ENCODE peak calls at places on chromosomes 6 and 20, in four cellular contexts. One of them, this sample, is unnamed.
A peak's percentile ranks its signal among the peaks of the same experiment; 100 is the strongest.

GRCh38 chr6:74755196-74755595 is 450.7 kb downstream of the COL12A1 start:
- DNase-seq in ELR: no peak
- DNase-seq in activated CD4-positive, alpha-beta T cell treated with anti-CD3 and anti-CD28 coated beads, Interleukin-2, amount 10 ng/mL, durations not matched to agents 7 days and 5 days: no peak
- DNase-seq in mesothelial cell of epicardium: no peak
- DNase-seq in this sample: no peak

GRCh38 chr20:46122071-46122470 is 4.0 kb downstream of the CD40 start:
- DNase-seq in ELR: peak; percentile 79
- DNase-seq in mesothelial cell of epicardium: no peak
- DNase-seq in activated CD4-positive, alpha-beta T cell treated with anti-CD3 and anti-CD28 coated beads, Interleukin-2, amount 10 ng/mL, durations not matched to agents 7 days and 5 days: no peak
- DNase-seq in this sample: no peak

GRCh38 chr20:17749628-17749978 is 49.8 kb downstream of the BANF2 start:
- DNase-seq in ELR: no peak
- DNase-seq in activated CD4-positive, alpha-beta T cell treated with anti-CD3 and anti-CD28 coated beads, Interleukin-2, amount 10 ng/mL, durations not matched to agents 7 days and 5 days: no peak
- DNase-seq in mesothelial cell of epicardium: no peak
- DNase-seq in this sample: no peak

GRCh38 chr6:104686550-104687155 is 173.1 kb downstream of the HACE1 start:
- DNase-seq in activated CD4-positive, alpha-beta T cell treated with anti-CD3 and anti-CD28 coated beads, Interleukin-2, amount 10 ng/mL, durations not matched to agents 7 days and 5 days: no peak
- DNase-seq in ELR: no peak
- DNase-seq in mesothelial cell of epicardium: no peak
- DNase-seq in this sample: no peak

GRCh38 chr20:47360489-47361267 is 4.2 kb upstream of the ZMYND8 start:
- DNase-seq in activated CD4-positive, alpha-beta T cell treated with anti-CD3 and anti-CD28 coated beads, Interleukin-2, amount 10 ng/mL, durations not matched to agents 7 days and 5 days: no peak
- DNase-seq in mesothelial cell of epicardium: peak; percentile 81
- DNase-seq in ELR: peak; percentile 85
- DNase-seq in this sample: no peak

GRCh38 chr6:6686748-6687601 is 98.5 kb downstream of the LY86 start:
- DNase-seq in ELR: peak; percentile 82
- DNase-seq in activated CD4-positive, alpha-beta T cell treated with anti-CD3 and anti-CD28 coated beads, Interleukin-2, amount 10 ng/mL, durations not matched to agents 7 days and 5 days: no peak
- DNase-seq in mesothelial cell of epicardium: peak; percentile 94
- DNase-seq in this sample: no peak

GRCh38 chr20:63224272-63225081 is 8.5 kb upstream of the YTHDF1 start:
- DNase-seq in activated CD4-positive, alpha-beta T cell treated with anti-CD3 and anti-CD28 coated beads, Interleukin-2, amount 10 ng/mL, durations not matched to agents 7 days and 5 days: no peak
- DNase-seq in ELR: peak; percentile 65
- DNase-seq in mesothelial cell of epicardium: peak; percentile 56
- DNase-seq in this sample: no peak

GRCh38 chr6:142846459-142846831 is 98.5 kb downstream of the HIVEP2 start:
- DNase-seq in ELR: peak; percentile 80
- DNase-seq in mesothelial cell of epicardium: no peak
- DNase-seq in activated CD4-positive, alpha-beta T cell treated with anti-CD3 and anti-CD28 coated beads, Interleukin-2, amount 10 ng/mL, durations not matched to agents 7 days and 5 days: no peak
- DNase-seq in this sample: no peak

GRCh38 chr20:20130399-20130798 is 78.1 kb downstream of the CFAP61 start:
- DNase-seq in activated CD4-positive, alpha-beta T cell treated with anti-CD3 and anti-CD28 coated beads, Interleukin-2, amount 10 ng/mL, durations not matched to agents 7 days and 5 days: no peak
- DNase-seq in mesothelial cell of epicardium: no peak
- DNase-seq in ELR: peak; percentile 48
- DNase-seq in this sample: peak; percentile 6

GRCh38 chr6:30264731-30265130 is 51.5 kb upstream of the TRIM26 start:
- DNase-seq in activated CD4-positive, alpha-beta T cell treated with anti-CD3 and anti-CD28 coated beads, Interleukin-2, amount 10 ng/mL, durations not matched to agents 7 days and 5 days: no peak
- DNase-seq in mesothelial cell of epicardium: no peak
- DNase-seq in ELR: peak; percentile 24
- DNase-seq in this sample: no peak

GRCh38 chr6:148969679-148970078 is 222.8 kb downstream of the UST start:
- DNase-seq in mesothelial cell of epicardium: no peak
- DNase-seq in activated CD4-positive, alpha-beta T cell treated with anti-CD3 and anti-CD28 coated beads, Interleukin-2, amount 10 ng/mL, durations not matched to agents 7 days and 5 days: no peak
- DNase-seq in ELR: no peak
- DNase-seq in this sample: no peak

GRCh38 chr20:41387433-41387832 is 20.8 kb upstream of the EMILIN3 start:
- DNase-seq in activated CD4-positive, alpha-beta T cell treated with anti-CD3 and anti-CD28 coated beads, Interleukin-2, amount 10 ng/mL, durations not matched to agents 7 days and 5 days: no peak
- DNase-seq in mesothelial cell of epicardium: no peak
- DNase-seq in ELR: peak; percentile 33
- DNase-seq in this sample: no peak

GRCh38 chr6:45951771-45952529 is 63.7 kb downstream of the CLIC5 start:
- DNase-seq in ELR: no peak
- DNase-seq in mesothelial cell of epicardium: no peak
- DNase-seq in activated CD4-positive, alpha-beta T cell treated with anti-CD3 and anti-CD28 coated beads, Interleukin-2, amount 10 ng/mL, durations not matched to agents 7 days and 5 days: no peak
- DNase-seq in this sample: no peak

GRCh38 chr6:47743744-47744143 is 38.1 kb upstream of the OPN5 start:
- DNase-seq in activated CD4-positive, alpha-beta T cell treated with anti-CD3 and anti-CD28 coated beads, Interleukin-2, amount 10 ng/mL, durations not matched to agents 7 days and 5 days: no peak
- DNase-seq in mesothelial cell of epicardium: no peak
- DNase-seq in ELR: peak; percentile 15
- DNase-seq in this sample: no peak

GRCh38 chr20:63210011-63210605 is 5.8 kb downstream of the YTHDF1 start:
- DNase-seq in mesothelial cell of epicardium: no peak
- DNase-seq in activated CD4-positive, alpha-beta T cell treated with anti-CD3 and anti-CD28 coated beads, Interleukin-2, amount 10 ng/mL, durations not matched to agents 7 days and 5 days: no peak
- DNase-seq in ELR: no peak
- DNase-seq in this sample: no peak

GRCh38 chr6:150740453-150740852 is 125.0 kb upstream of the MTHFD1L start:
- DNase-seq in ELR: no peak
- DNase-seq in mesothelial cell of epicardium: no peak
- DNase-seq in activated CD4-positive, alpha-beta T cell treated with anti-CD3 and anti-CD28 coated beads, Interleukin-2, amount 10 ng/mL, durations not matched to agents 7 days and 5 days: no peak
- DNase-seq in this sample: no peak

GRCh38 chr20:37987602-37988290 is 45.5 kb downstream of the TTI1 start:
- DNase-seq in activated CD4-positive, alpha-beta T cell treated with anti-CD3 and anti-CD28 coated beads, Interleukin-2, amount 10 ng/mL, durations not matched to agents 7 days and 5 days: no peak
- DNase-seq in ELR: no peak
- DNase-seq in mesothelial cell of epicardium: peak; percentile 10
- DNase-seq in this sample: no peak

GRCh38 chr6:1091905-1092304 is 220.0 kb upstream of the FOXQ1 start:
- DNase-seq in activated CD4-positive, alpha-beta T cell treated with anti-CD3 and anti-CD28 coated beads, Interleukin-2, amount 10 ng/mL, durations not matched to agents 7 days and 5 days: no peak
- DNase-seq in mesothelial cell of epicardium: no peak
- DNase-seq in ELR: no peak
- DNase-seq in this sample: no peak

GRCh38 chr6:131680868-131681267 is 20.3 kb downstream of the OR2A4 start:
- DNase-seq in mesothelial cell of epicardium: no peak
- DNase-seq in activated CD4-positive, alpha-beta T cell treated with anti-CD3 and anti-CD28 coated beads, Interleukin-2, amount 10 ng/mL, durations not matched to agents 7 days and 5 days: no peak
- DNase-seq in ELR: no peak
- DNase-seq in this sample: no peak

GRCh38 chr6:4129446-4129845 is 5.9 kb downstream of the ECI2 start:
- DNase-seq in mesothelial cell of epicardium: no peak
- DNase-seq in activated CD4-positive, alpha-beta T cell treated with anti-CD3 and anti-CD28 coated beads, Interleukin-2, amount 10 ng/mL, durations not matched to agents 7 days and 5 days: no peak
- DNase-seq in ELR: peak; percentile 67
- DNase-seq in this sample: no peak

GRCh38 chr6:87139236-87139635 is 16.1 kb upstream of the ZNF292 start:
- DNase-seq in ELR: peak; percentile 75
- DNase-seq in activated CD4-positive, alpha-beta T cell treated with anti-CD3 and anti-CD28 coated beads, Interleukin-2, amount 10 ng/mL, durations not matched to agents 7 days and 5 days: peak; percentile 70
- DNase-seq in mesothelial cell of epicardium: no peak
- DNase-seq in this sample: peak; percentile 60

GRCh38 chr6:104633125-104633524 is 226.6 kb downstream of the HACE1 start:
- DNase-seq in ELR: peak; percentile 81
- DNase-seq in activated CD4-positive, alpha-beta T cell treated with anti-CD3 and anti-CD28 coated beads, Interleukin-2, amount 10 ng/mL, durations not matched to agents 7 days and 5 days: no peak
- DNase-seq in mesothelial cell of epicardium: no peak
- DNase-seq in this sample: no peak